ENCODE peak calls at places on chromosomes 1 and 21, in eight cellular contexts. J, D, G, Y, C, L, U and R are unnamed samples. For H3K27me3 and H3K36me3, the result is how much of the 10 kb centered on the place peaks cover.

GRCh38 chr1:202892501-202892900 is 3.6 kb upstream of the RABIF start:
- DNase-seq in Y (no peak), D (no peak), G (no peak), J (no peak), L (no peak), C (no peak), U (no peak), R (no peak)

GRCh38 chr1:79197421-79197820 is 190.9 kb upstream of the ADGRL4 start:
- DNase-seq in J (no peak), Y (peak), D (peak), G (no peak), C (no peak), U (no peak), L (peak), R (no peak)

GRCh38 chr1:48058135-48058534 is 61.0 kb upstream of the TRABD2B start:
- DNase-seq in U (no peak), G (no peak), L (no peak), Y (no peak), C (no peak), J (no peak), D (no peak), R (no peak)

GRCh38 chr1:33094971-33095604 is 14.1 kb downstream of the AZIN2 start:
- DNase-seq in C (no peak), U (no peak), D (peak), L (peak), Y (peak), G (no peak), J (peak), R (peak)

GRCh38 chr21:37530901-37531351 is 164.4 kb downstream of the DYRK1A start:
- DNase-seq in D (no peak), J (no peak), C (no peak), U (no peak), L (no peak), G (no peak), Y (no peak), R (no peak)

GRCh38 chr1:169363046-169363756 is 4.4 kb downstream of the NME7 start:
- DNase-seq in L (peak), C (no peak), D (peak), Y (peak), J (no peak), G (no peak), U (no peak), R (no peak)

GRCh38 chr1:41102208-41102607 is 80.7 kb upstream of the SLFNL1 start:
- DNase-seq in J (peak), G (no peak), Y (no peak), U (peak), C (peak), L (peak), D (peak), R (peak)

GRCh38 chr1:6148497-6149241 is 31.5 kb downstream of the CHD5 start:
- DNase-seq in D (peak), U (peak), Y (no peak), C (no peak), J (peak), L (peak), G (peak), R (peak)

GRCh38 chr1:15950302-15950701 is 25.6 kb downstream of the ZBTB17 start:
- DNase-seq in L (no peak), G (no peak), J (no peak), D (no peak), C (no peak), Y (no peak), U (no peak), R (no peak)

GRCh38 chr1:10943991-10944730 is 68.3 kb upstream of the TARDBP start:
- DNase-seq in D (peak), L (peak), C (no peak), Y (no peak), U (peak), J (no peak), G (no peak), R (peak)

GRCh38 chr1:117093870-117094621 is 27.5 kb downstream of the TRIM45 start:
- DNase-seq in L (peak), Y (no peak), J (no peak), U (no peak), D (peak), C (no peak), G (peak), R (no peak)

GRCh38 chr1:10676987-10677386 is 119.5 kb downstream of the CASZ1 start:
- DNase-seq in U (no peak), G (no peak), Y (no peak), L (no peak), C (no peak), J (no peak), D (no peak), R (no peak)

GRCh38 chr1:24321712-24322635 is 2.8 kb downstream of the GRHL3 start:
- DNase-seq in L (peak), G (peak), C (peak), Y (no peak), D (peak), U (peak), J (peak), R (peak)

GRCh38 chr1:229231754-229232119 is 39.2 kb upstream of the RAB4A start:
- DNase-seq in Y (no peak), U (no peak), J (no peak), L (no peak), G (no peak), C (no peak), D (no peak), R (no peak)
- H3K27me3 ChIP-seq in Y (under half), U (under half), J (under half), L (under half), G (under half), C (under half), D (under half), R (under half)

GRCh38 chr1:226892534-226892895 is 22.1 kb downstream of the PSEN2 start:
- DNase-seq in C (no peak), G (no peak), Y (no peak), J (no peak), D (no peak), L (no peak), U (no peak), R (no peak)
- H3K36me3 ChIP-seq in C (half or more), G (under half), Y (under half), J (under half), D (under half), L (under half), U (under half), R (under half)

DNA sequence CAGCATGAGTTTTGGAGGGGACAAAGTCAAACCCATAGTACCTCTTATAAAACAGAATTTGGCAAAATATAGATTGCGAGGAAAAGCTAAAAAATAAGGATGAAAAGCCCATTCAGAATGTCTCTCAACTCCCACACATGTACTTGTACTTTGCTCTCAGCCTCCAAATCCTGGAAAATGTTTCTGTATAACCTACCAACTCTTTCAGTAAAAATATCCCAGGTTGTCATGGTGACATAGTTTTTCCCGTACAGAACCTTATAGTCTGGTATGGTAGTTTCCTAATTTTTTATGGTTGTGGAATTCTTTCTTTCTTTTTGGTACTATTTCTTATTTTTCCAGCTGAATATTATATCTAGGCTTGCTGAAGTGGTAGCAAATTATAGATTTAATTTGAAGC is 15.5 kb upstream of the RPS6KC1 start:
- DNase-seq in U (no peak), G (no peak), D (no peak), C (no peak), L (no peak), J (no peak), Y (no peak), R (no peak)
- H3K27me3 ChIP-seq in U (under half), G (under half), D (under half), C (under half), L (under half), J (under half), Y (under half), R (half or more)

DNA sequence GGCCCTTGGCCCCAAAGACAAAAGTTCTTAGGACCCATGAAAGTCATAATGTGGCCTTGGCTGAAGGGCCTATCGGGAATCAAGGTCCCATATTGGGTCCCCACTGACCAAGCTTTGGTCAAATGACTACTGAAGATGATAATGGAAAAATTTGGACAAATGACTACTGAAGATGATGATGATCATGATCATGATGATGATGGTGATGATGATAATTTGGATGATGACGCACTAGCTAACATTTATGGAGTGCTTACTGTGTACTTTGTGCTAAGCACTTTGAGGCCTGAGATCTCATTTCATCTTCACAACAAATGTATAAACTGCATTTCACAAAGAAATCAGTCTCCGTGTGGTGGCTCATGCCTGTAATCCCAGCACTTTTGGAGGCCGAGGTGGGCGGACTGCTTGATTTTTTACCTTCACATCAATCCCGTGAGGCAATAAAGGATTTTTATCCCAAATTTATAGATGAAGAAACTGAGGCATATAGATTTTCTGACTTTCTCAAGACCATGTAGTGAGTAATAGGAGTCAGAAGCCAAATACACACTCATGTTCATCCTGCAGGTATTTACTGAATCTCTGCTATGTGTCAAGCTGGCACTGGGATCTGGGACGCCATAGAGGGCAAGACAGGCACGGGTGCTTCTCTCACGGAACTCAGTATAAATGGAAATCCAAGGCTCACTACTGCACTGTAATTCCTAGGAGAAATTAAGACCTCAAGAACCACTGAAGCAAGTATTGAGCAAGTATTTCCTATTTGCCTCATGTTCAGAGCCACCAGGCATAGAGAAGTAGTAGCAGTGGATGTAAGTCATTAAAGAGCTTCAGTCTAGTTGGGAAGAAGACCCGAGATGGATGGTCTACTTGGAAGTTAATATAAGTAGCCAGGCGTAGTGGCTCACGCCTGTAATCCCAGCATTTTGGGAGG is 39.2 kb downstream of the EIF2D start:
- DNase-seq in D (no peak), L (no peak), C (no peak), J (no peak), U (no peak), G (no peak), Y (no peak), R (no peak)
- H3K36me3 ChIP-seq in D (under half), L (under half), C (under half), J (under half), U (under half), G (under half), Y (under half), R (under half)

DNA sequence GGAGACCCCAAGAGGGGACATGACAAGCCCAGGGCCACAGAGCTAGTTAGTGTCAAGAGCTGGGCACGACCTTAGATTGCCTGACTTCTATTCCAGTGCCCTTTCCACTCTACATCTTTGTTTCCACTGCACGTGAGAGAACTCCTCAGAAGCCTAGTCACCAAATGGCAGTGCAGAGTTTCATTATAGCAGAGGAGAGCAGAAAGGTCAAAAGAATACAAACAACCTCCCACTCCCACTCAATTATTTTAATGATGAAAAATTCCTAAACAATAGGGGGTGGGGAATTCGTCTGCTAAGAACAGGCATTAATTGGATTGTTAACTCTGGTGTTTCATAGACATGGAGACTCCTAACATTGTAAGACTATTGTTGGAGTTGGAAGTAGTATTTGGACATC is 647.1 kb upstream of the CAMK1G start:
- DNase-seq in L (no peak), Y (no peak), C (no peak), D (no peak), U (no peak), G (no peak), J (no peak), R (no peak)
- H3K27me3 ChIP-seq in L (under half), Y (under half), C (under half), D (under half), U (under half), G (under half), J (under half), R (under half)

GRCh38 chr1:2400576-2400909 is 8.9 kb downstream of the RER1 start:
- DNase-seq in L (no peak), C (no peak), U (no peak), D (no peak), Y (no peak), G (no peak), J (no peak), R (no peak)

GRCh38 chr1:2403273-2403672 is 9.1 kb downstream of the PEX10 start:
- DNase-seq in D (no peak), U (no peak), J (no peak), C (no peak), Y (no peak), L (no peak), G (no peak), R (no peak)

GRCh38 chr1:2402420-2402819 is 9.9 kb downstream of the PEX10 start:
- DNase-seq in L (no peak), D (no peak), J (no peak), U (no peak), Y (no peak), C (no peak), G (no peak), R (no peak)

GRCh38 chr1:2399890-2400575 is 8.4 kb downstream of the RER1 start:
- DNase-seq in G (no peak), C (no peak), U (no peak), J (no peak), L (no peak), D (no peak), Y (no peak), R (no peak)

DNA sequence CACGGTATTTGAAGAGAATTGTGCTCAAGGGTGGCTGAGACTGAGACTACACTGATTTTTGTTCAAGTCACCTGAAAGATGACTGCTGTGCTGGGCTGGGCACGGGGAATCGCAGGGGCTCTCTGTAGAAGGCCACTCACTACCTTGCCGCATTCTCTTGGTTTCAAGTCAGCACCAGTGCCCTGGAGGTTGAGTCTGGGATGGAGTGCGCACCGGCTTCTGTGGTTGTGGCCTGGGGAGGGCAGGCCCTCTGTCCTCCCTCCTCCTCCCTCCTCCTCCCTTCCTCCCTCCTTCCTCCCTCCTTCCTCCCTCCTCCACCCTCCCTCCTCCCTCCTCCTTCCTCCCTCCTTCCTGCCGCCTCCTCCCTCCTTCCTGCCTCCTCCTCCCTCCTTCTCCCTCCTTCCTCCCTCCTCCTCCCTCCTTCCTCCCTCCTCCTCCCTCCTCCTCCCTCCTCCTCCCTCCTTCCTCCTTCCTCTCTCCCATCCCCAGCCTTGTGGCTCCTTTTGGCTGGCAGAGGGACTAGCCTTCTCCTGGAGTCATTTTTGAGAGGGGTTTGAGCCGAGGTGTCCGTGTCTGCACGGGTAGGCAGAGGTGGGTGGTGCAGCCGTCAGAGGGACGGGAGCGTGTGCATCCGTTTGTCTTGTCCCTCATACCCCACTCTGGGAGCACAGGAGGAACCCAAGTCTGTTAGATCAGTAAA is 9.5 kb downstream of the RER1 start:
- DNase-seq in D (no peak), U (no peak), Y (no peak), J (no peak), G (no peak), L (no peak), C (no peak), R (no peak)
- H3K36me3 ChIP-seq in D (half or more), U (under half), Y (under half), J (under half), G (half or more), L (under half), C (half or more), R (half or more)

GRCh38 chr21:29581393-29581792 is 282.7 kb downstream of the BACH1 start:
- DNase-seq in J (no peak), L (no peak), U (no peak), G (no peak), D (no peak), Y (no peak), C (no peak), R (no peak)
- H3K27me3 ChIP-seq in J (under half), L (under half), U (under half), G (under half), D (half or more), Y (under half), C (under half), R (under half)

DNA sequence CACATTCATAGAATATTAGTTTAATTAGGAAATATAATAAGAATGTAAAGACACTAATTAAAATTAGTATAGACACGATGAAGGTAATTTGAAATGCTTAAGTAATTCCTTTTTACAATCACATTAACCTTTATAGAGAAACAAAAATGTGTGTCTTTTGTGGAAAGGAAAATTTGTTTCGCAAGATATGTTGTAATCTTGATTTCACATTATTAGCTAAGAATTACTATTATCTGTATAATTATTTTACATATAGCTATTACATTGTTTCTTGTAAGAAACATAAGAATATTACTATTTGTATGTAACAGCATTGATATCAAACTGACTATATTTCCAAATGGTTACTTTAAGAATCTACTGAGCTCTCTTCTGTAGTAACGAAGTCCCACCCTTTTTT is 111.2 kb downstream of the PTPRC start:
- DNase-seq in C (no peak), G (no peak), D (no peak), U (no peak), J (no peak), L (no peak), Y (no peak), R (no peak)
- H3K36me3 ChIP-seq in C (under half), G (half or more), D (under half), U (under half), J (under half), L (under half), Y (under half), R (under half)

GRCh38 chr1:2274968-2275475 is 46.9 kb downstream of the SKI start:
- DNase-seq in C (peak), G (no peak), J (no peak), U (no peak), L (no peak), Y (no peak), D (no peak), R (no peak)

GRCh38 chr1:2278591-2279209 is 50.6 kb downstream of the SKI start:
- DNase-seq in D (no peak), C (peak), Y (no peak), L (no peak), J (no peak), G (no peak), U (no peak), R (no peak)

GRCh38 chr1:2275796-2276536 is 47.8 kb downstream of the SKI start:
- DNase-seq in D (no peak), Y (no peak), J (no peak), C (peak), G (no peak), L (peak), U (no peak), R (no peak)

GRCh38 chr1:2277741-2278488 is 49.8 kb downstream of the SKI start:
- DNase-seq in C (peak), G (no peak), L (peak), D (no peak), J (no peak), U (no peak), Y (no peak), R (no peak)

DNA sequence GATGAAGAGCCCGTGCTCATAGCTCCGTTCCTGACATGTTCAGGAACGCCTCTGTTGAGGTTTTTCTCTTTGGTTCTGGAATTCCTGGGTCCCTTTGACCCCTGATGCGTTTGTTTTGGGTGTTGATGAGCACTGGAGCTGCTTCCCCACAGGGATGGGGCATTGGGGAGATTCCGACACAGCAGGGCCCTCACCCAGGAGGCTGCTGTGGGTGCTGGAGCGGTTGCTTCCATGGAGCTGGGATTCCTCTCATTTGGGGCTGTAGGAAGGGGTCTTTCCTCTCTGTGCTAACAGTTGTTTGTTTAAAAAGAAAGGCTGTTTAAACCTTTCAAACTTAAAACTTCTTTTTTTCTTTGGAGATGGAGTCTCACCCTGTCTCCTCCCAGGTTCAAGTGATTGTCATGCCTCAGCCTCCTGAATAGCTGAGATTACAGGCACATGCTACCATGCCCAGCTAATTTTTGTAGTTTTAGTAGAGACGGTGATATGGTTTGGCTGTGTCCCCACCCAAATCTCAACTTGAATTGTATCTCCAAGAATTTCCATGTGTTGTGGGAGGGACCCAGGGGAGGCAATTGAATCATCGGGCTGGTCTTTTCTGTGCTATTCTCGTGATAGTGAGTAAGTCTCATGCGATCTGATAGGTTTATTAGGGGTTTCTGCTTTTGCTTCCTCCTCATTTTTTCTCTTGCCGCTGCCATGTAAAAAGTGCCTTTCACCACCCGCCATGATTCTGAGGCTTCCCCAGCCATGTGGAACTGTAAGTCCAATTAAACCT is 48.9 kb downstream of the SKI start:
- DNase-seq in C (peak), G (no peak), J (no peak), D (no peak), L (peak), Y (no peak), U (no peak), R (no peak)
- H3K27me3 ChIP-seq in C (under half), G (under half), J (under half), D (under half), L (under half), Y (under half), U (under half), R (under half)

GRCh38 chr1:954927-955326 is 4.1 kb downstream of the NOC2L start:
- DNase-seq in D (no peak), Y (no peak), C (no peak), G (no peak), U (no peak), L (no peak), J (no peak), R (no peak)
- H3K36me3 ChIP-seq in D (under half), Y (under half), C (half or more), G (half or more), U (under half), L (under half), J (under half), R (under half)